ENCODE peak calls at places on chromosomes 4 and X, in four cellular contexts. R, U, H and S are unnamed samples.

GRCh38 chrX:68822641-68823410 is 6.0 kb upstream of the EFNB1 start:
- DNase-seq in U (peak; percentile 67), H (no peak), R (peak; percentile 22), S (peak; percentile 28)

GRCh38 chr4:48133668-48134444 is at the start of gene TXK:
- DNase-seq in U (no peak), R (peak; percentile 9), H (no peak), S (peak; percentile 67)

GRCh38 chr4:7903686-7904085 is 36.0 kb downstream of the AFAP1 start:
- DNase-seq in U (no peak), R (peak; percentile 63), H (no peak), S (no peak)

GRCh38 chr4:25925486-25926201 is 11.6 kb downstream of the SMIM20 start:
- DNase-seq in U (peak; percentile 46), R (no peak), H (peak; percentile 20), S (peak; percentile 29)

GRCh38 chr4:13891544-13891939 is 264.0 kb upstream of the BOD1L1 start:
- DNase-seq in H (no peak), U (no peak), R (peak; percentile 43), S (no peak)

GRCh38 chrX:110204986-110205385 is 112.9 kb downstream of the AMMECR1 start:
- DNase-seq in H (peak; percentile 79), R (peak; percentile 82), U (peak; percentile 52), S (no peak)

GRCh38 chrX:519741-520140 is 110.8 kb upstream of the SHOX start:
- DNase-seq in U (no peak), R (no peak), H (no peak), S (no peak)

GRCh38 chr4:140724780-140725179 is 31.4 kb downstream of the TBC1D9 start:
- DNase-seq in H (no peak), R (no peak), U (no peak), S (no peak)

GRCh38 chr4:52780206-52780605 is 29.0 kb upstream of the ERVMER34-1 start:
- DNase-seq in H (no peak), R (peak; percentile 54), U (peak; percentile 52), S (no peak)

GRCh38 chr4:182197611-182198010 is 45.6 kb upstream of the TENM3 start:
- DNase-seq in H (no peak), R (no peak), U (no peak), S (no peak)

GRCh38 chrX:72306085-72306801 is 529 bp upstream of the CITED1 start:
- DNase-seq in R (no peak), H (no peak), U (peak; percentile 22), S (no peak)

GRCh38 chr4:153750197-153750817 is 9.5 kb downstream of the RNF175 start:
- DNase-seq in U (peak; percentile 77), R (peak; percentile 49), H (peak; percentile 80), S (peak; percentile 69)

GRCh38 chr4:171340282-171340681 is 472.9 kb upstream of the GALNTL6 start:
- DNase-seq in U (no peak), H (no peak), R (no peak), S (no peak)

GRCh38 chr4:55175779-55176231 is 50.4 kb upstream of the KDR start:
- DNase-seq in H (no peak), R (peak; percentile 79), U (peak; percentile 94), S (peak; percentile 66)

GRCh38 chr4:87982446-87982845 is 6.9 kb downstream of the SPP1 start:
- DNase-seq in U (no peak), H (no peak), R (peak; percentile 69), S (no peak)

GRCh38 chr4:120683902-120684540 is 238.5 kb downstream of the PRDM5 start:
- DNase-seq in R (no peak), U (no peak), H (no peak), S (peak; percentile 42)

GRCh38 chr4:38667005-38667771 is 3.2 kb downstream of the KLF3 start:
- DNase-seq in H (peak; percentile 98), U (peak; percentile 85), R (peak; percentile 98), S (peak; percentile 99)

GRCh38 chr4:129246850-129247542 is 151.0 kb downstream of the C4orf33 start:
- DNase-seq in U (no peak), H (no peak), R (no peak), S (no peak)

GRCh38 chr4:163492951-163493504 is 1.5 kb upstream of the TMA16 start:
- DNase-seq in U (peak; percentile 8), H (no peak), R (no peak), S (peak; percentile 9)

GRCh38 chr4:152935661-152936445 is at the start of gene FHDC1:
- DNase-seq in R (peak; percentile 19), U (peak; percentile 76), H (peak; percentile 82), S (no peak)

GRCh38 chr4:40283968-40284367 is 51.2 kb upstream of the CHRNA9 start:
- DNase-seq in R (peak; percentile 92), U (peak; percentile 82), H (peak; percentile 41), S (no peak)

GRCh38 chr4:8233672-8234484 is 34.8 kb downstream of the SH3TC1 start:
- DNase-seq in R (no peak), U (no peak), H (no peak), S (no peak)

GRCh38 chr4:61520688-61521160 is 320.6 kb downstream of the ADGRL3 start:
- DNase-seq in H (peak; percentile 56), R (peak; percentile 79), U (peak; percentile 96), S (peak; percentile 20)

GRCh38 chrX:72121381-72121780 is 10.3 kb downstream of the RTL5 start:
- DNase-seq in U (peak; percentile 85), R (peak; percentile 77), H (peak; percentile 39), S (peak; percentile 68)

GRCh38 chrX:47743504-47743903 is 84.5 kb upstream of the UXT start:
- DNase-seq in R (peak; percentile 20), U (no peak), H (peak; percentile 12), S (no peak)

GRCh38 chr4:106687026-106687425 is 318.4 kb upstream of the GIMD1 start:
- DNase-seq in U (no peak), H (no peak), R (no peak), S (no peak)

GRCh38 chrX:78024349-78025108 is 55.1 kb upstream of the PGAM4 start:
- DNase-seq in U (peak; percentile 71), H (peak; percentile 23), R (no peak), S (peak; percentile 16)

GRCh38 chr4:107757860-107758476 is 37.9 kb upstream of the PAPSS1 start:
- DNase-seq in U (peak; percentile 61), H (no peak), R (peak; percentile 11), S (peak; percentile 36)

GRCh38 chr4:17719106-17719505 is 62.3 kb downstream of the FAM184B start:
- DNase-seq in H (peak; percentile 87), R (no peak), U (peak; percentile 66), S (no peak)

GRCh38 chrX:48972214-48973164 is 845 bp upstream of the KCND1 start:
- DNase-seq in R (peak; percentile 26), H (no peak), U (peak; percentile 55), S (peak; percentile 46)

GRCh38 chrX:40068048-40068447 is 29.7 kb downstream of the BCOR start:
- DNase-seq in U (peak; percentile 45), H (peak; percentile 16), R (no peak), S (no peak)

GRCh38 chr4:178293601-178294000 is 851.4 kb upstream of the AGA start:
- DNase-seq in R (no peak), U (no peak), H (no peak), S (no peak)

GRCh38 chr4:81882222-81882621 is 410.5 kb upstream of the RASGEF1B start:
- DNase-seq in U (no peak), R (no peak), H (peak; percentile 8), S (no peak)

DNA sequence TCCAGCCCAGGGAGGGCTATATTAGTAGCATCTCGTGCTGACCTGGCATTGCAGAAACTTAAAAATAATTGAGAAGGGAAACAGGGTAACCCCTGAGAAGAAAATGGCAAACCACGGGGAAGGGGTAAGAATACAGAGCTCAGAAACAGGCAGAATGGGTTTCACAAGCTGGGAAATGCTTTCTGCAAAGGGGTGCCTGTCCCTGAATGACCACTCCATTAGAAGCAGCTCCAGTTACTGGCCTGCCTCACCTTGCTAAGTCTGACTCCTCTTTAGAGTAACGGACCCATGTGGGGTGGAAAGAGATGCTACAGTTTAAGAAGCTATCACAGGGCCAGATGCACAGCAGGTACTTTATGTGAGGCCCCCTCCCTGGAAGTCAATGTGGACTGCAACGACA is 2.5 kb downstream of the WDR1 start:
- DNase-seq in U (no peak), H (no peak), R (no peak), S (no peak)
- H3K4me1 ChIP-seq in U (peaks cover 35% of the 10 kb centered on the region), H (peaks cover 57% of the 10 kb centered on the region), R (peaks cover 51% of the 10 kb centered on the region), S (peaks cover 46% of the 10 kb centered on the region)

GRCh38 chrX:131727778-131728177 is 183.9 kb downstream of the OR13H1 start:
- DNase-seq in H (no peak), U (no peak), R (no peak), S (no peak)

GRCh38 chrX:131728295-131729145 is 184.6 kb downstream of the OR13H1 start:
- DNase-seq in R (peak; percentile 49), U (no peak), H (peak; percentile 78), S (no peak)

GRCh38 chrX:131725001-131725654 is 181.3 kb downstream of the OR13H1 start:
- DNase-seq in U (no peak), H (no peak), R (no peak), S (no peak)

GRCh38 chrX:131724292-131724691 is 180.4 kb downstream of the OR13H1 start:
- DNase-seq in R (no peak), H (no peak), U (no peak), S (no peak)

GRCh38 chrX:131729295-131729694 is 185.4 kb downstream of the OR13H1 start:
- DNase-seq in U (no peak), H (peak; percentile 76), R (peak; percentile 65), S (no peak)
- H3K9ac ChIP-seq in U (no peak overlapping the region), H (peak overlapping the region; percentile 52), R (no peak overlapping the region), S (no peak overlapping the region)

DNA sequence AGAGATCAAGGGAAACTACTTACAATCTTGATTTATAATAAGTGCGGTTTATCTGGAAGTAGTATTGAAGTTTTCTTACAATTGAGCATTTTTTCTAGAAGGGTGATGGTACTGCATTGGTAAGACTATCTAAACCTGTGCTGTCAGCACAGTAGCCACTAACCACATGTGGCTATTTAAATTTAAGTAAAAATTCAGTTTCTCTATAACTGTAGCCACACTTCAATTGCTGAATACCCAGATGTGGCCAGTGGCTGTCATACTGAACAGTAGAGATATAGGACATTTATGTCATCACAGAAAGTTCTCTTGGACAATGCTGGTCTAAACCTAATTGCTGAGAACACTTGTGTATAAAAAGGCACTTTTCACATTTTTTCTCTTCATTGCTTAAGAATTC is 222.7 kb downstream of the CBR4 start:
- DNase-seq in H (no peak), U (no peak), R (no peak), S (no peak)
- H3K4me1 ChIP-seq in H (peaks cover 26% of the 10 kb centered on the region), U (no peaks in the 10 kb centered on the region), R (peaks cover 8% of the 10 kb centered on the region), S (no peaks in the 10 kb centered on the region)

GRCh38 chr4:156595041-156595440 is 376.6 kb downstream of the PDGFC start:
- DNase-seq in U (peak; percentile 59), H (peak; percentile 20), R (no peak), S (no peak)

GRCh38 chr4:156596026-156596425 is 375.6 kb downstream of the PDGFC start:
- DNase-seq in R (peak; percentile 88), H (no peak), U (no peak), S (no peak)

GRCh38 chr4:156591679-156592078 is 379.9 kb downstream of the PDGFC start:
- DNase-seq in H (no peak), R (no peak), U (no peak), S (no peak)

GRCh38 chr4:156594619-156595018 is 377.0 kb downstream of the PDGFC start:
- DNase-seq in U (peak; percentile 9), R (peak; percentile 41), H (peak; percentile 24), S (no peak)

DNA sequence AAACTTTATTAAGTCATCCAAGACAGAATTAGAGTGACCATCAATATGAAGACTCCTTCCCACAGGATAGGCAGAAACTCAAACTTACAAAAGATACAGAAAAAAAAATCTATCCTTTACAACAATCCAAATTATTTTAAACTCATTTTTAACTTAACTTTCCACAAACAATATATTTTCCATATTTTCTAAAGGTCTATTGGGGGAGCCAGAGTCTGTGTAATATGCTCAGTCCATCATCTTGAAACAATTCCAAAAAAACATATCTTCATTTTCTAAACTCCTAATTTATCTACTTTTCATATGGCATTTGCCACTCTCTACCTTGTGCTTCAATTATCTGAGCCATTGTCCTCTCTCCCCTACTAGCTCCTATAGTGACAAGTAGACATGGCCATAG is 378.1 kb downstream of the PDGFC start:
- DNase-seq in H (no peak), R (no peak), U (no peak), S (no peak)
- H3K9ac ChIP-seq in H (no peak overlapping the region), R (no peak overlapping the region), U (no peak overlapping the region), S (no peak overlapping the region)